ENCODE peak calls at places on chromosomes 6 and 20, in five cellular contexts. One of them, this sample, is unnamed. For H3F3A and H3K9me2, the result is how much of the 10 kb centered on the place peaks cover.

GRCh38 chr20:62088258-62089127 is 22.8 kb upstream of the TAF4 start:
- DNase-seq in PC-3: peak
- DNase-seq in GM23248: peak
- DNase-seq in SK-N-SH: no peak
- DNase-seq in GM23338: no peak
- DNase-seq in this sample: no peak

GRCh38 chr6:166803455-166803854 is 152.9 kb downstream of the RNASET2 start:
- DNase-seq in PC-3: no peak
- DNase-seq in GM23248: peak
- DNase-seq in SK-N-SH: no peak
- DNase-seq in GM23338: no peak
- DNase-seq in this sample: no peak

GRCh38 chr20:41436679-41437078 is 70.1 kb upstream of the EMILIN3 start:
- DNase-seq in PC-3: peak
- DNase-seq in GM23248: peak
- DNase-seq in SK-N-SH: no peak
- DNase-seq in GM23338: no peak
- DNase-seq in this sample: no peak

GRCh38 chr20:61608275-61609085 is 356.4 kb downstream of the CDH4 start:
- DNase-seq in PC-3: peak
- DNase-seq in GM23248: peak
- DNase-seq in SK-N-SH: no peak
- DNase-seq in GM23338: peak
- DNase-seq in this sample: peak

GRCh38 chr6:106512048-106512957 is 117.0 kb downstream of the RTN4IP1 start:
- DNase-seq in PC-3: peak
- DNase-seq in GM23248: peak
- DNase-seq in SK-N-SH: peak
- DNase-seq in GM23338: peak
- DNase-seq in this sample: peak

GRCh38 chr20:37938954-37939353 is 36.0 kb downstream of the VSTM2L start:
- DNase-seq in PC-3: no peak
- DNase-seq in GM23248: no peak
- DNase-seq in SK-N-SH: no peak
- DNase-seq in GM23338: no peak
- DNase-seq in this sample: no peak

GRCh38 chr6:14354919-14355572 is 237.5 kb downstream of the CD83 start:
- DNase-seq in PC-3: peak
- DNase-seq in GM23248: peak
- DNase-seq in SK-N-SH: no peak
- DNase-seq in GM23338: no peak
- DNase-seq in this sample: no peak

GRCh38 chr6:160462551-160463109 is 114.5 kb downstream of the SLC22A3 start:
- DNase-seq in PC-3: peak
- DNase-seq in GM23248: peak
- DNase-seq in SK-N-SH: no peak
- DNase-seq in GM23338: no peak
- DNase-seq in this sample: peak

GRCh38 chr20:22274330-22274729 is 310.0 kb downstream of the FOXA2 start:
- DNase-seq in PC-3: no peak
- DNase-seq in GM23248: no peak
- DNase-seq in SK-N-SH: no peak
- DNase-seq in GM23338: no peak
- DNase-seq in this sample: no peak

GRCh38 chr6:141598487-141598886 is 534.2 kb upstream of the GJE1 start:
- DNase-seq in PC-3: peak
- DNase-seq in GM23248: peak
- DNase-seq in SK-N-SH: no peak
- DNase-seq in GM23338: no peak
- DNase-seq in this sample: no peak

GRCh38 chr20:17169575-17170136 is 57.2 kb upstream of the PCSK2 start:
- DNase-seq in PC-3: no peak
- DNase-seq in GM23248: no peak
- DNase-seq in SK-N-SH: peak
- DNase-seq in GM23338: no peak
- DNase-seq in this sample: no peak

GRCh38 chr6:27502508-27503435 is 29.9 kb upstream of the ZNF184 start:
- DNase-seq in PC-3: peak
- DNase-seq in GM23248: peak
- DNase-seq in SK-N-SH: no peak
- DNase-seq in GM23338: peak
- DNase-seq in this sample: peak

GRCh38 chr20:12229891-12230290 is 312.2 kb downstream of the BTBD3 start:
- DNase-seq in PC-3: no peak
- DNase-seq in GM23248: no peak
- DNase-seq in SK-N-SH: no peak
- DNase-seq in GM23338: no peak
- DNase-seq in this sample: no peak

GRCh38 chr20:15859061-15859460 is 714.2 kb downstream of the KIF16B start:
- DNase-seq in PC-3: no peak
- DNase-seq in GM23248: no peak
- DNase-seq in SK-N-SH: no peak
- DNase-seq in GM23338: no peak
- DNase-seq in this sample: no peak

GRCh38 chr6:143542915-143543314 is 31.4 kb upstream of the FUCA2 start:
- DNase-seq in PC-3: peak
- DNase-seq in GM23248: peak
- DNase-seq in SK-N-SH: no peak
- DNase-seq in GM23338: no peak
- DNase-seq in this sample: no peak

GRCh38 chr6:10381133-10381829 is 33.6 kb downstream of the TFAP2A start:
- DNase-seq in PC-3: no peak
- DNase-seq in GM23248: no peak
- DNase-seq in SK-N-SH: no peak
- DNase-seq in GM23338: peak
- DNase-seq in this sample: no peak

GRCh38 chr6:43386492-43386891 is 17.0 kb upstream of the ZNF318 start:
- DNase-seq in PC-3: no peak
- DNase-seq in GM23248: no peak
- DNase-seq in SK-N-SH: peak
- DNase-seq in GM23338: no peak
- DNase-seq in this sample: peak

GRCh38 chr20:38126146-38126912 is 38.7 kb downstream of the TGM2 start:
- DNase-seq in PC-3: no peak
- DNase-seq in GM23248: no peak
- DNase-seq in SK-N-SH: no peak
- DNase-seq in GM23338: no peak
- DNase-seq in this sample: no peak

GRCh38 chr6:55822815-55823214 is 52.6 kb downstream of the BMP5 start:
- DNase-seq in PC-3: no peak
- DNase-seq in GM23248: peak
- DNase-seq in SK-N-SH: no peak
- DNase-seq in GM23338: no peak
- DNase-seq in this sample: no peak

GRCh38 chr6:109498049-109498448 is 15.0 kb upstream of the ZBTB24 start:
- DNase-seq in PC-3: no peak
- DNase-seq in GM23248: no peak
- DNase-seq in SK-N-SH: no peak
- DNase-seq in GM23338: no peak
- DNase-seq in this sample: no peak

GRCh38 chr6:128068110-128068460 is 167.2 kb upstream of the THEMIS start:
- DNase-seq in PC-3: no peak
- DNase-seq in GM23248: no peak
- DNase-seq in SK-N-SH: no peak
- DNase-seq in GM23338: no peak
- DNase-seq in this sample: no peak

GRCh38 chr6:138105880-138106664 is 1.1 kb downstream of the PERP start:
- DNase-seq in PC-3: peak
- DNase-seq in GM23248: peak
- DNase-seq in SK-N-SH: no peak
- DNase-seq in GM23338: peak
- DNase-seq in this sample: peak

GRCh38 chr20:1887756-1888155 is 7.5 kb upstream of the SIRPA start:
- DNase-seq in PC-3: no peak
- DNase-seq in GM23248: no peak
- DNase-seq in SK-N-SH: no peak
- DNase-seq in GM23338: no peak
- DNase-seq in this sample: no peak
- H3F3A ChIP-seq in PC-3: under half
- H3F3A ChIP-seq in GM23248: under half
- H3F3A ChIP-seq in SK-N-SH: under half
- H3F3A ChIP-seq in GM23338: under half
- H3F3A ChIP-seq in this sample: under half

GRCh38 chr20:1824177-1824576 is 71.0 kb upstream of the SIRPA start:
- DNase-seq in PC-3: no peak
- DNase-seq in GM23248: no peak
- DNase-seq in SK-N-SH: no peak
- DNase-seq in GM23338: no peak
- DNase-seq in this sample: no peak

GRCh38 chr20:1824834-1825233 is 70.4 kb upstream of the SIRPA start:
- DNase-seq in PC-3: no peak
- DNase-seq in GM23248: no peak
- DNase-seq in SK-N-SH: no peak
- DNase-seq in GM23338: no peak
- DNase-seq in this sample: no peak

GRCh38 chr20:1826046-1826445 is 69.2 kb upstream of the SIRPA start:
- DNase-seq in PC-3: no peak
- DNase-seq in GM23248: no peak
- DNase-seq in SK-N-SH: no peak
- DNase-seq in GM23338: no peak
- DNase-seq in this sample: no peak

GRCh38 chr20:1823421-1823892 is 71.8 kb upstream of the SIRPA start:
- DNase-seq in PC-3: no peak
- DNase-seq in GM23248: no peak
- DNase-seq in SK-N-SH: no peak
- DNase-seq in GM23338: no peak
- DNase-seq in this sample: no peak

DNA sequence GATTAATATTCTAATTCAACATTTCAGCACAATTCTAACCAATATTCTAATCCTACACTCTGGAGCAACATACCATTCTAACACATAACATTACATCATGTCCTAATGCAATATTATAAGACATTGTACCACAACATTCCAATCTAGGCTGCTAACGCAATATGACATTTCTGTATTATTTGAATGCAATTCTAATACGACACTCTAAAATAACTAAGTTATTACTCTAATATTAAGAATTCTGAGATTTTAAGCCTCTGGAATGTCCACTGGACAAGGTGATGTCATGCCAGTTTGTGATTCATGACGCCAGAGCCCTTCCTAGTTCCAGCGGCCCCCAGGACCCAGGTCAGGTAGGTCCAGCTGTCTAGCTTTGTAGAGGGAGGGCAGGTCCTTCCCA is 69.7 kb upstream of the SIRPA start:
- DNase-seq in PC-3: no peak
- DNase-seq in GM23248: peak
- DNase-seq in SK-N-SH: no peak
- DNase-seq in GM23338: no peak
- DNase-seq in this sample: no peak
- H3K9me2 ChIP-seq in PC-3: under half
- H3K9me2 ChIP-seq in GM23248: under half
- H3K9me2 ChIP-seq in SK-N-SH: under half
- H3K9me2 ChIP-seq in GM23338: under half
- H3K9me2 ChIP-seq in this sample: under half

GRCh38 chr20:20489623-20490341 is 121.9 kb downstream of the INSM1 start:
- DNase-seq in PC-3: no peak
- DNase-seq in GM23248: no peak
- DNase-seq in SK-N-SH: no peak
- DNase-seq in GM23338: peak
- DNase-seq in this sample: no peak

GRCh38 chr20:20489054-20489453 is 121.2 kb downstream of the INSM1 start:
- DNase-seq in PC-3: peak
- DNase-seq in GM23248: no peak
- DNase-seq in SK-N-SH: no peak
- DNase-seq in GM23338: no peak
- DNase-seq in this sample: no peak

GRCh38 chr20:20490673-20491072 is 122.8 kb downstream of the INSM1 start:
- DNase-seq in PC-3: no peak
- DNase-seq in GM23248: no peak
- DNase-seq in SK-N-SH: no peak
- DNase-seq in GM23338: no peak
- DNase-seq in this sample: no peak

GRCh38 chr20:20488388-20488787 is 120.5 kb downstream of the INSM1 start:
- DNase-seq in PC-3: no peak
- DNase-seq in GM23248: no peak
- DNase-seq in SK-N-SH: no peak
- DNase-seq in GM23338: no peak
- DNase-seq in this sample: no peak

DNA sequence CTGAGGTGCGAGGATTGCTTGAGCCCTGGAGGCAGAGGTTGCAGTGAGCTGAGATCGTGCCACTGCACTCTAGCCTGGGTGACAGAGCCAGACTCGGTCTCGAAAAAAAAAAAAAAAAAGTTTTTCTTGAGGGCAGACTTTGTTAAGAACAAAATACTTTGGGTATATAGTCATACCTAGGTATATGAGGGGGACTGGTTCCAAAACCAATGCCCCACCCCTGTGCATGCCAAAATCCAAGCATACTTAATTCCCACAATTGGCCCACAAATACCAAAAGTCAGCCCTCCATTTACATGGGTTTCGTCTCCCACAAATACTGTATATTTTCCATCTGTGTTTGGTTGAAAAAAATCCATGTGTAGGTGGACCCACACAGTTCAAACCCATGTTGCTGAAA is 119.9 kb downstream of the INSM1 start:
- DNase-seq in PC-3: peak
- DNase-seq in GM23248: peak
- DNase-seq in SK-N-SH: no peak
- DNase-seq in GM23338: no peak
- DNase-seq in this sample: no peak
- TF ChIP-seq EZH2phosphoT487 in PC-3: no peak
- TF ChIP-seq EZH2phosphoT487 in GM23248: no peak
- TF ChIP-seq EZH2phosphoT487 in SK-N-SH: no peak
- TF ChIP-seq EZH2phosphoT487 in GM23338: no peak
- TF ChIP-seq EZH2phosphoT487 in this sample: no peak

GRCh38 chr6:111676383-111676782 is 70.7 kb upstream of the TRAF3IP2 start:
- DNase-seq in PC-3: no peak
- DNase-seq in GM23248: no peak
- DNase-seq in SK-N-SH: no peak
- DNase-seq in GM23338: no peak
- DNase-seq in this sample: no peak

GRCh38 chr6:111674413-111674812 is 68.7 kb upstream of the TRAF3IP2 start:
- DNase-seq in PC-3: no peak
- DNase-seq in GM23248: no peak
- DNase-seq in SK-N-SH: no peak
- DNase-seq in GM23338: no peak
- DNase-seq in this sample: no peak

GRCh38 chr6:111673086-111673485 is 67.4 kb upstream of the TRAF3IP2 start:
- DNase-seq in PC-3: no peak
- DNase-seq in GM23248: no peak
- DNase-seq in SK-N-SH: no peak
- DNase-seq in GM23338: no peak
- DNase-seq in this sample: no peak

GRCh38 chr6:111674882-111675281 is 69.2 kb upstream of the TRAF3IP2 start:
- DNase-seq in PC-3: no peak
- DNase-seq in GM23248: no peak
- DNase-seq in SK-N-SH: no peak
- DNase-seq in GM23338: no peak
- DNase-seq in this sample: no peak

DNA sequence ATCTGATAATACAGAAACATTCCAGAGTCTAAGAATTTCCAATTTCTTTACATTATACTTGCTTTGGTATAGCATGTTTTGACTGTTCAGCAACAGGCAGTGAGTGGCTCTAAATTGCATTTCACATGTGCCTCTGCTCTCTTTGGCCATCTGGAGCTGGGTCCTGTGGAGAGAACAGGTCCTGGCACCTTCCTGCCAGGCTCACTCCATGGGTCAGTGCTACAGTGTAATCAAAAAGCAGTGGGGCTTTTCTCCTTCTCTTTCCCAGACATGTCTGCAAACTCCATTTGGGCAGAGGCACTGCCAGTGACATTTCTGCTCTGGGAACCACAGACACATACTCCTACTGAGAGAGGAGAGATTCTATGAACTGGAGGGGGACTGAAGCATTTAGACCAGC is 68.2 kb upstream of the TRAF3IP2 start:
- DNase-seq in PC-3: no peak
- DNase-seq in GM23248: no peak
- DNase-seq in SK-N-SH: peak
- DNase-seq in GM23338: no peak
- DNase-seq in this sample: no peak
- H3F3A ChIP-seq in PC-3: under half
- H3F3A ChIP-seq in GM23248: under half
- H3F3A ChIP-seq in SK-N-SH: under half
- H3F3A ChIP-seq in GM23338: under half
- H3F3A ChIP-seq in this sample: under half